ENCODE peak calls at places on chromosomes 7 and 10, in nine cellular contexts. Q is colonic mucosa; X is transverse colon; B is esophagus squamous epithelium; J is ascending aorta; Y is upper lobe of right lung; T is uterus; C is CD8-positive, alpha-beta T cell; R is lung. L is an unnamed sample. For H3K4me1, the result is how much of the 10 kb centered on the place peaks cover.

GRCh38 chr7:18495412-18496335 is at the start of gene HDAC9:
- DNase-seq in X (peak), Y (no peak), B (no peak), C (no peak), T (peak), Q (no peak), R (no peak), J (peak), L (no peak)

GRCh38 chr10:93541402-93542357 is 24.8 kb upstream of the FFAR4 start:
- DNase-seq in R (peak), J (no peak), C (no peak), X (peak), Q (peak), B (no peak), T (no peak), Y (no peak), L (no peak)

GRCh38 chr10:119501690-119502089 is 40.8 kb downstream of the RGS10 start:
- DNase-seq in R (no peak), Y (no peak), T (no peak), Q (no peak), C (peak), J (no peak), X (no peak), B (no peak), L (no peak)

GRCh38 chr7:386385-386784 is 96.4 kb downstream of the FOXL3 start:
- DNase-seq in X (no peak), J (no peak), C (no peak), Q (peak), T (no peak), R (no peak), B (no peak), Y (no peak), L (peak)

GRCh38 chr7:11896663-11897062 is 64.7 kb upstream of the THSD7A start:
- DNase-seq in C (no peak), J (no peak), B (no peak), Q (no peak), X (no peak), T (no peak), R (no peak), Y (no peak), L (no peak)

GRCh38 chr7:5596046-5596895 is 172.6 kb upstream of the TNRC18 start:
- DNase-seq in Y (peak), J (peak), C (peak), T (peak), R (peak), X (peak), B (no peak), Q (peak), L (peak)

GRCh38 chr7:132488634-132489302 is 87.5 kb downstream of the PLXNA4 start:
- DNase-seq in R (no peak), B (no peak), Y (no peak), X (no peak), J (no peak), T (no peak), C (no peak), Q (no peak), L (peak)

GRCh38 chr7:29297194-29297890 is 102.8 kb downstream of the CHN2 start:
- DNase-seq in Q (no peak), R (no peak), T (no peak), Y (no peak), C (no peak), X (no peak), B (no peak), J (no peak), L (no peak)

GRCh38 chr7:27923308-27923980 is 183.5 kb downstream of the TAX1BP1 start:
- DNase-seq in X (no peak), Y (no peak), T (no peak), J (no peak), B (no peak), Q (no peak), R (no peak), C (no peak), L (no peak)

GRCh38 chr7:46525876-46526275 is 604.8 kb upstream of the IGFBP3 start:
- DNase-seq in T (no peak), R (no peak), B (no peak), C (no peak), J (no peak), Y (no peak), Q (peak), X (peak), L (no peak)

GRCh38 chr10:16663472-16663871 is 141.8 kb upstream of the C1QL3 start:
- DNase-seq in C (no peak), X (no peak), T (no peak), R (no peak), Q (no peak), J (no peak), Y (no peak), B (no peak), L (no peak)

GRCh38 chr7:155974186-155974897 is 162.1 kb upstream of the SHH start:
- DNase-seq in X (no peak), C (no peak), R (no peak), Q (peak), Y (peak), B (no peak), J (peak), T (no peak), L (no peak)

GRCh38 chr10:33370434-33370930 is 36.0 kb upstream of the NRP1 start:
- DNase-seq in T (no peak), B (no peak), Q (no peak), X (no peak), Y (no peak), J (no peak), R (no peak), C (no peak), L (no peak)

GRCh38 chr7:55150166-55150565 is 131.3 kb downstream of the EGFR start:
- DNase-seq in X (no peak), Q (no peak), T (no peak), Y (no peak), R (no peak), J (no peak), C (no peak), B (no peak), L (no peak)

GRCh38 chr7:24502135-24502488 is 71.1 kb upstream of the PALS2 start:
- DNase-seq in C (no peak), R (no peak), T (no peak), Q (no peak), X (no peak), J (no peak), B (no peak), Y (no peak), L (no peak)

GRCh38 chr7:32905175-32905662 is 13.7 kb upstream of the KBTBD2 start:
- DNase-seq in Q (peak), B (peak), R (peak), J (peak), X (peak), T (peak), C (peak), Y (no peak), L (peak)

GRCh38 chr7:66964391-66964790 is 31.0 kb downstream of the SBDS start:
- DNase-seq in J (no peak), C (no peak), X (no peak), R (no peak), B (no peak), Q (no peak), Y (no peak), T (no peak), L (no peak)

GRCh38 chr10:119642556-119643111 is 8.5 kb upstream of the BAG3 start:
- DNase-seq in R (no peak), T (no peak), X (no peak), Q (no peak), C (no peak), J (no peak), B (no peak), Y (no peak), L (no peak)

GRCh38 chr7:138625849-138626230 is 75.3 kb downstream of the SVOPL start:
- DNase-seq in R (no peak), J (no peak), Y (no peak), T (no peak), X (no peak), Q (no peak), C (peak), B (no peak), L (no peak)

GRCh38 chr7:76334320-76334967 is 24.3 kb downstream of the YWHAG start:
- DNase-seq in R (no peak), Q (no peak), X (no peak), J (no peak), C (no peak), T (no peak), Y (no peak), B (no peak), L (no peak)

GRCh38 chr7:76332073-76332472 is 26.7 kb downstream of the YWHAG start:
- DNase-seq in X (no peak), Q (no peak), T (no peak), R (no peak), C (no peak), B (no peak), Y (no peak), J (no peak), L (no peak)

GRCh38 chr7:76336094-76336493 is 22.7 kb downstream of the YWHAG start:
- DNase-seq in B (no peak), T (no peak), J (no peak), Y (no peak), X (no peak), C (no peak), Q (no peak), R (no peak), L (peak)

GRCh38 chr7:76330673-76331072 is 28.1 kb downstream of the YWHAG start:
- DNase-seq in C (no peak), X (no peak), B (no peak), J (no peak), T (no peak), Y (no peak), R (no peak), Q (no peak), L (no peak)

DNA sequence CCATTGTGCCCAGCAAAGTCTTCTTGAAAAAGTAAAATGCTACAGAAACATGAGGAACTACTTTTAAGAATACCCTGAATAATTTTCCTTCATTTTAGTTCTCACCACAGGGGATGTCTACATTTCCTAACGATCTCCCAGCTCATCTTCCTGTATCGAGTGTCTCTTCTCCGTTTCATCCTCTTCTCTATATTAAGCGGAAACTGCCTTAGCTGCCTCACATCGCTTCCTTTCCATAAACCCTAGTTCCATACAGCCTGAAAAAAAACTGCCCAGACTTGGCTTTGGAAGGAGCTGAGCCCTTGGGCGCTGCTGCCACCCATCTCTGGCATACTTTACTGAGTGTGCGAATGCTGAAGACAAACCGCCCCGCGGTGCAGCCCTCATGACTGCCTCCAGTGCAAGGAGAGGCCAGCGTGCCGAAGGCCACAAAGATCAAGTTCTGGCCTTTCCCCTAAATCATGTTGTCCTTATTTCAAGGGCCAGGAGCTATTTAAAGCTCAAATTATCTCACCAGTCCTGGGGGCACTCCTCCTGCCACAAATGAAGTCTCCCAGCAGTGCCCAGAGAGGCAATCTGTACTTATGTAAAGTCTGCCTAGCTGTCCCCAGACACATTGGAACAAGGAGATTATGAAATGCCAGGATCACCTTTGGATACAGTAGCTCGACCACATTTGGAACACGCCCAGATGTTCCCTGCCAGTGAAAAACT is 25.2 kb downstream of the YWHAG start:
- DNase-seq in J (peak), Q (no peak), B (no peak), X (peak), C (no peak), R (no peak), Y (peak), T (peak), L (peak)
- H3K27ac ChIP-seq in J (peak), Q (no peak), B (no peak), X (peak), C (no peak), R (peak), Y (no peak), T (peak), L (peak)

DNA sequence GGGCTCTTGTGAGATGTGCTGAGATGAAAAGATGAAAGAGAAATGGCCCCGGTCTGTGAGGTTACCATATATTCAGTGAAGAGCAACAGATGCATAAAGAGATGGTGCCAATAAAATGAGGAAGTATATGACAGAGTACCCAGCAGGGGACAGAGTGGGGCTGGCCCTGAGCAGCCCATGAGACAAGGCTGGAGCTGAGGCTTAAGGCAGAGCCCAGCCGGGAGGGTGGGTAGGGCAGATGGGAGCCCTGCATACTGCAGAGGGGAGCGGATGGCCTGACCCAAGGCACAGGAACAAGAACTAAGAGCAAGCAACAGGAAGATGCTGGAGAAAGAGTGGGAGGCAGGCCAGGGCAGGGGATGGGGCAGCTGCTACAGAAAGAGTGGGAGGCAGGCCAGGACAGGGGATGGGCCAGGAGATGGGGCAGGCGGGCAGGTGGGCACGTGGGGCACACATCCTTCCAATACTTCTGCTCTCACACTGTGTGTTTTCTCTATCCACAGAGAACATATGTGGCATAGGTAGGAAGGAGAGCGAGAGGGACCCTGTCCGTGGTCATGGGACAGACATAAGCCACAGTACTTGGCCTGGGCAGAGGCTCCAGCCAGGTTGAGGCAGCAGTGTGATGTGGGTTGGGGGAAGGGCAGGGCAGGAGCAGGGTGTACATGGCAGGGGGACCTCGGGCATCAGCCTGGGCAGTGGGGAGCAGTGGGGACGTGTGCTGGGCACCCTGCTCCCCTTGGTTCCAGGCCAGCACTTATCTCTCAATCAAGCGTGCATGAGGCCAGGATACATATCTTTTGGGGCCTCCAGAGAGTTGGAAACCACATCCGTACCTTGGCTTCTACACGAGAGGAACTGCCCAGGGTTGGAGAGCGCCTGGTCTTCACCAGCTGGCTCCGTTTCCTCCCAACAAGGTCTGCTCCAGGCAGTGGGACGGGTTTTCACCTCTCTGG is 91.6 kb upstream of the IKZF1 start:
- DNase-seq in J (no peak), X (no peak), B (no peak), Q (no peak), T (no peak), R (no peak), C (no peak), Y (no peak), L (peak)
- TF ChIP-seq CTCF in J (no peak), X (no peak), B (no peak), Q (no peak), T (no peak), R (no peak), C (no peak), Y (no peak), L (no peak)

GRCh38 chr10:126037946-126038345 is 141.6 kb downstream of the FANK1 start:
- DNase-seq in B (no peak), T (no peak), Y (no peak), C (no peak), J (no peak), Q (no peak), X (no peak), R (no peak), L (peak)
- H3K4me1 ChIP-seq in B (under half), T (under half), Y (under half), C (under half), J (under half), Q (under half), X (under half), R (under half), L (under half)

DNA sequence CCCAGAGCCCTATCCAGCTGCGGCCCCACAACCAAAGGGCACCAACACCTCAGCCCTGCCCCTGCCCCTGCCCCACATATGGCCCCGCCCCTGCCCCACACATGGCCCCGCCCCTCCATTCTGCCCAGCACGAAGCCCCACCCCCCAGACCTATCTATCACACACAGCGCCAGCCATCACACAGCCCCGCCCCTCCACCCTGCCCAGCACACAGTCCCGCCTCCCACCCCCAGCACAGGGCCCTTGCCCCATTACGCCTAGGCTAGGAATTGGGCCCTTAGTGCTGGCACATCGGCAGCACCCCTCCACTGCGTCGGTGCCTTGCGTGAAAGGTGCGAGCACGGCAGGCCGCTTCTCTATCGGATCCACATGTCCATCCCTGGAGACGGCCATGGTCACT is 126.8 kb downstream of the MAD1L1 start:
- DNase-seq in B (no peak), C (no peak), R (no peak), T (no peak), Y (no peak), J (no peak), X (no peak), Q (no peak), L (no peak)
- H3K27ac ChIP-seq in B (no peak), C (no peak), R (no peak), T (no peak), Y (no peak), J (no peak), X (no peak), Q (no peak), L (no peak)

DNA sequence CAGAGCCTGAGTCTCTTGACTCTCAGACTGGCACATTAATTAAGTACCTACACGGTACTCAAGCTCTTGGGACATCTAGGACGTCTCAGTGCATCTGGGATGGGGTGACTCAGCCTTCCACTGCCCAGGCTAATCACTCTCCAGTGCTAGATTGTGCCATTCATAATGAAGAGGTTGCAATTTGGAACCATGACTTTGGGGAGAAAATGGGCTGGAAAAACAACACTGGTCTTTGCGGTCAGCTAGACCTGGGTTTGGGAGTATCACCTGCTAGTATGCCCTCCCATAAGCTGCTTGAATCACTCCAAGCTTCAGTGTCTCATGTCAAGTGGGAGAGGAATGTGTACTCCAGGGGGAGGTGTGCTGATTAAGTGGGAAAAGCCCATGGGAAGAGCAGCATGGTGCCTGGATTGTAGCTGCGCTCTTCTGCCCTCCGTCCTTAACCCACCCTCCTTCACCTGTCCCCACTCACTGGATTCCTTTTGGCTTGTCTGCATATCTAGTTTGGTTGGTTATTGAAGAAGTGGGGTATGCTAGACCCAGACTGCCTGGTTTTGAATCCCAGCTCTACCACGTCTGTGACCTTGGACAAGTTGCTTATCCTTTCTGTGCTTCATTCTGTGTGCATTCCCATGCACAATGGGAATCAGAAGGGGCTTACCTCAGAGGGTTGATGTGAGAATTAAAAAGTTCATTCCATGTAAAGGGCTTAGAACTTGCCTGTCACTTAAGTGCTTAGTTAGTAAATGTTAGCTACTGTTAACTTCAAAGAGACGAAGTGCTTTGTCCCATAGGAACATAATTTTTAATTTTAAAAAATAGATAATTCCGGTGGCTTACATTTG is 3.8 kb downstream of the NFE2L3 start:
- DNase-seq in B (no peak), C (no peak), J (no peak), R (no peak), T (no peak), Y (no peak), Q (no peak), X (no peak), L (peak)
- TF ChIP-seq CTCF in B (no peak), C (no peak), J (no peak), R (no peak), T (no peak), Y (no peak), Q (no peak), X (no peak), L (no peak)

GRCh38 chr7:140312141-140312846 is 86.0 kb downstream of the SLC37A3 start:
- DNase-seq in X (no peak), R (no peak), Y (no peak), C (no peak), Q (no peak), T (no peak), B (no peak), J (no peak), L (no peak)
- H3K4me1 ChIP-seq in X (under half), R (under half), Y (under half), C (under half), Q (under half), T (under half), B (under half), J (under half), L (under half)

GRCh38 chr7:39691821-39692220 is 68.4 kb downstream of the RALA start:
- DNase-seq in X (no peak), C (no peak), J (no peak), Q (no peak), R (no peak), T (no peak), B (no peak), Y (no peak), L (peak)
- H3K27ac ChIP-seq in X (no peak), C (no peak), J (no peak), Q (no peak), R (no peak), T (no peak), B (no peak), Y (no peak), L (peak)